ENCODE peak calls at places on chromosomes 11 and 22, in five cellular contexts. One of them, this sample, is unnamed.

GRCh38 chr11:606245-606644 is 9.5 kb downstream of the IRF7 start:
- DNase-seq in AG04449: no peak
- DNase-seq in neural crest cell: no peak
- DNase-seq in Calu3: no peak
- DNase-seq in tibial artery: no peak
- DNase-seq in this sample: peak; percentile 29

GRCh38 chr11:2525941-2526807 is 81.4 kb downstream of the KCNQ1 start:
- DNase-seq in AG04449: no peak
- DNase-seq in neural crest cell: no peak
- DNase-seq in Calu3: no peak
- DNase-seq in tibial artery: peak; percentile 17
- DNase-seq in this sample: peak; percentile 33

GRCh38 chr11:86179646-86180064 is 64.9 kb upstream of the EED start:
- DNase-seq in AG04449: no peak
- DNase-seq in neural crest cell: no peak
- DNase-seq in Calu3: no peak
- DNase-seq in tibial artery: no peak
- DNase-seq in this sample: no peak

GRCh38 chr11:1356007-1356435 is 33.7 kb upstream of the BRSK2 start:
- DNase-seq in AG04449: no peak
- DNase-seq in neural crest cell: no peak
- DNase-seq in Calu3: no peak
- DNase-seq in tibial artery: no peak
- DNase-seq in this sample: no peak

GRCh38 chr22:26512149-26512793 is at the start of gene TFIP11:
- DNase-seq in AG04449: peak; percentile 37
- DNase-seq in neural crest cell: peak; percentile 88
- DNase-seq in Calu3: peak; percentile 93
- DNase-seq in tibial artery: peak; percentile 94
- DNase-seq in this sample: peak; percentile 92

GRCh38 chr11:94639901-94640721 is 72.9 kb downstream of the PIWIL4 start:
- DNase-seq in AG04449: no peak
- DNase-seq in neural crest cell: no peak
- DNase-seq in Calu3: no peak
- DNase-seq in tibial artery: no peak
- DNase-seq in this sample: no peak

GRCh38 chr11:76208829-76209670 is 2.7 kb upstream of the WNT11 start:
- DNase-seq in AG04449: no peak
- DNase-seq in neural crest cell: peak; percentile 77
- DNase-seq in Calu3: peak; percentile 75
- DNase-seq in tibial artery: peak; percentile 72
- DNase-seq in this sample: peak; percentile 84

GRCh38 chr22:24567668-24568067 is 11.9 kb downstream of the SNRPD3 start:
- DNase-seq in AG04449: no peak
- DNase-seq in neural crest cell: no peak
- DNase-seq in Calu3: no peak
- DNase-seq in tibial artery: no peak
- DNase-seq in this sample: no peak

GRCh38 chr11:727859-728748 is 19.2 kb upstream of the TALDO1 start:
- DNase-seq in AG04449: no peak
- DNase-seq in neural crest cell: peak; percentile 79
- DNase-seq in Calu3: peak; percentile 95
- DNase-seq in tibial artery: peak; percentile 86
- DNase-seq in this sample: peak; percentile 72

GRCh38 chr11:86288776-86289507 is 13.1 kb upstream of the HIKESHI start:
- DNase-seq in AG04449: no peak
- DNase-seq in neural crest cell: no peak
- DNase-seq in Calu3: no peak
- DNase-seq in tibial artery: no peak
- DNase-seq in this sample: no peak

GRCh38 chr11:122556605-122557004 is 98.9 kb upstream of the UBASH3B start:
- DNase-seq in AG04449: no peak
- DNase-seq in neural crest cell: peak; percentile 53
- DNase-seq in Calu3: no peak
- DNase-seq in tibial artery: no peak
- DNase-seq in this sample: no peak

GRCh38 chr11:9748361-9748970 is 84.6 kb downstream of the SWAP70 start:
- DNase-seq in AG04449: no peak
- DNase-seq in neural crest cell: no peak
- DNase-seq in Calu3: peak; percentile 51
- DNase-seq in tibial artery: peak; percentile 51
- DNase-seq in this sample: peak; percentile 62

GRCh38 chr22:16956290-16956689 is 51.7 kb downstream of the GAB4 start:
- DNase-seq in AG04449: no peak
- DNase-seq in neural crest cell: no peak
- DNase-seq in Calu3: no peak
- DNase-seq in tibial artery: no peak
- DNase-seq in this sample: no peak

GRCh38 chr11:7903940-7904339 is 27.1 kb downstream of the OR10A6 start:
- DNase-seq in AG04449: no peak
- DNase-seq in neural crest cell: no peak
- DNase-seq in Calu3: no peak
- DNase-seq in tibial artery: no peak
- DNase-seq in this sample: no peak

GRCh38 chr22:47190276-47190956 is 428.0 kb downstream of the TBC1D22A start:
- DNase-seq in AG04449: no peak
- DNase-seq in neural crest cell: no peak
- DNase-seq in Calu3: no peak
- DNase-seq in tibial artery: peak; percentile 14
- DNase-seq in this sample: peak; percentile 38

GRCh38 chr11:102664001-102664752 is 39.0 kb upstream of the MMP20 start:
- DNase-seq in AG04449: no peak
- DNase-seq in neural crest cell: no peak
- DNase-seq in Calu3: peak; percentile 35
- DNase-seq in tibial artery: no peak
- DNase-seq in this sample: no peak
- TF ChIP-seq CTCF in AG04449: peak; percentile 43
- TF ChIP-seq CTCF in neural crest cell: peak; percentile 28
- TF ChIP-seq CTCF in Calu3: no peak
- TF ChIP-seq CTCF in tibial artery: no peak
- TF ChIP-seq CTCF in this sample: no peak

GRCh38 chr11:131580466-131580865 is 210.1 kb downstream of the NTM start:
- DNase-seq in AG04449: no peak
- DNase-seq in neural crest cell: no peak
- DNase-seq in Calu3: no peak
- DNase-seq in tibial artery: no peak
- DNase-seq in this sample: no peak

GRCh38 chr11:131582021-131582531 is 211.7 kb downstream of the NTM start:
- DNase-seq in AG04449: no peak
- DNase-seq in neural crest cell: no peak
- DNase-seq in Calu3: no peak
- DNase-seq in tibial artery: no peak
- DNase-seq in this sample: no peak

GRCh38 chr11:131583823-131584222 is 213.4 kb downstream of the NTM start:
- DNase-seq in AG04449: no peak
- DNase-seq in neural crest cell: no peak
- DNase-seq in Calu3: no peak
- DNase-seq in tibial artery: no peak
- DNase-seq in this sample: no peak

GRCh38 chr11:131581006-131581405 is 210.6 kb downstream of the NTM start:
- DNase-seq in AG04449: no peak
- DNase-seq in neural crest cell: no peak
- DNase-seq in Calu3: no peak
- DNase-seq in tibial artery: no peak
- DNase-seq in this sample: no peak

DNA sequence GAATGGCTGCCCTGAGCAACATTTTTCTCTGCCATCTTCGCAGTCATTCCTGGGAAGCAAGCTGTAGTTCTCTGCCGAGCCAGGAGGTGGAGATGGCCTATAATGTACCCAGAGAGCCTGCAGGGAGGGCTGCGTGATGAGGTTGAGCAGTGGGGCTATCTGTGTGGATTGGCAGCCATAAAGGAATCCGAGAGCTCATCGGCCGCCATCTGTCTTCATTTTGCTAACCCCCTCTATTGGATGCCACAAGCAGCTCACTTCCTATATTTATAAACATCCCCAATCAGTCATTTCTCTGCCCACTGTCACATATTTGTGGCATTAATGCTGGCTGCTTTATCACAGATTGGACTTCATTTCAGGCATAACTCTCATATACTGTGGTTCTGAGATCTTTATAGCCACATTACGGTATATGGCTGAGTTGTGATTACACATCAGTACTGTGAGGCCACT is 209.5 kb downstream of the NTM start:
- DNase-seq in AG04449: peak; percentile 82
- DNase-seq in neural crest cell: peak; percentile 47
- DNase-seq in Calu3: no peak
- DNase-seq in tibial artery: no peak
- DNase-seq in this sample: no peak
- TF ChIP-seq CTCF in AG04449: peak; percentile 86
- TF ChIP-seq CTCF in neural crest cell: peak; percentile 61
- TF ChIP-seq CTCF in Calu3: no peak
- TF ChIP-seq CTCF in tibial artery: no peak
- TF ChIP-seq CTCF in this sample: peak; percentile 29

GRCh38 chr11:119729581-119730346 is 764 bp upstream of the NECTIN1 start:
- DNase-seq in AG04449: no peak
- DNase-seq in neural crest cell: no peak
- DNase-seq in Calu3: peak; percentile 29
- DNase-seq in tibial artery: peak; percentile 64
- DNase-seq in this sample: no peak
- TF ChIP-seq CTCF in AG04449: no peak
- TF ChIP-seq CTCF in neural crest cell: peak; percentile 36
- TF ChIP-seq CTCF in Calu3: no peak
- TF ChIP-seq CTCF in tibial artery: no peak
- TF ChIP-seq CTCF in this sample: peak; percentile 76

DNA sequence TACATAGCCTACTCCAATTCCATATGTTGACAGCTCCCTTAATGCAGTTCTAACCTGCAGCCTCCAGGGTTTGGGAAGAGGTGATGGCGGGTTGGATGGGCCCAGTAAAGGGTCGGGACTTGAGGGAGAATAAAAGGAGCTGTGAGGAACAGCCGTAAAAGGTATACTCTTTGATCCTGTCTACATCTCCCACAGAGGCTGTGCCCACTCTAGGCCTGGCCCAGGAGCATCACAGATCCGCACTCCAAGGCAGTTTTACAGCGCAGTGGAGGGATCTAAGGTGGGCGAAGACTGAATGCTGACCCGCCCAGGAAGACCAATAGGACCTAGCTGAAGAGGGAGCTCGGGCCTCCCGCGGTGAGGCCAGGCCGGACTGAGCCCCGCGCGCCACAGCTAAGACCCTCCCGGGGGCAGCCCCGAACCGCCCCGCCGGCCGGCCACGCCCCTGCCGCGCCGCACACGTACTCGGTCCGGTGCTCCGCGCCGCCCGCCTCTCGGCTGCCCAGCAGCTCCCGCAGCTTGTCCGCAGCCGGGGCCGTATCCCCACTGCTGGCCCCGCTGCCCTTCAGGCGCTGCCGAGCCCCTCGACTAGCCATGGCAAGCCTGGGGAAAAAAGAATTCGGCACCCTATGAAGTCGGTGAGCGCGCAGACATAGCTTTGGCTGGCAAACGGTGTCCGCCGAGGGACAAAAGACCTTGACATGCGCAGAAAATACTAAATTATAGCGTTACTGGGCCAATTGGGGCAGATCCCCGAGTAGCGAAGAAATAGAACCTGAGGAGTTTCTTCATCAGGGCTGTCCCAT is at the start of gene ALG9:
- DNase-seq in AG04449: peak; percentile 24
- DNase-seq in neural crest cell: peak; percentile 88
- DNase-seq in Calu3: peak; percentile 76
- DNase-seq in tibial artery: peak; percentile 84
- DNase-seq in this sample: peak; percentile 69
- TF ChIP-seq CTCF in AG04449: peak; percentile 43
- TF ChIP-seq CTCF in neural crest cell: peak; percentile 54
- TF ChIP-seq CTCF in Calu3: peak; percentile 8
- TF ChIP-seq CTCF in tibial artery: peak; percentile 27
- TF ChIP-seq CTCF in this sample: peak; percentile 49

DNA sequence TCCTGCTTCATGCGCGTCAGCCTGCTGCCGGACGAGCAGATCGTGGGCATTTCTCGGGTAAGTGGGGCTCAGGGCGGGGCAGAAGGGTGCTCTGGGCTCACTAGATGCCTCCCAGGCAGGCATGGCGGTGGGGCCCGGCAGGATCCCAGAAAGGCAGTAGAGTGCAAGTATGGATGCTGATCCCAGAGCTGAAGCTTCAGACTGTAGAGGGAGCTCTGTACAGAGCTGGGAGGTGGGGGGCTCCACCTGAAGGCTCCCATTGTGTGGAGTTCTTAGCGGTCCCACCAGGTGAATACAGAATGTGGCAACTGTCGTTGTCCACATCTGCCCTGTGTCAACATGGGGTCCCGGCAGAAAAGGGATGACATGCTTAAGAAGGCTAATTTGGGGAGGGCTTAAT is 16.5 kb upstream of the RHOD start:
- DNase-seq in AG04449: no peak
- DNase-seq in neural crest cell: no peak
- DNase-seq in Calu3: no peak
- DNase-seq in tibial artery: no peak
- DNase-seq in this sample: no peak
- TF ChIP-seq CTCF in AG04449: no peak
- TF ChIP-seq CTCF in neural crest cell: no peak
- TF ChIP-seq CTCF in Calu3: no peak
- TF ChIP-seq CTCF in tibial artery: no peak
- TF ChIP-seq CTCF in this sample: no peak

This sample was measured in CD14-positive monocyte.